ENCODE peak calls at places on chromosomes 11 and 22, in nine cellular contexts. R is iris pigment epithelial cell; Q is Karpas-422; X is NCI-H345; F is NCI-H748 treated with DMSO at 0.1 percent for 48 hours; H is activated CD4-positive, alpha-beta T cell treated with anti-CD3 and anti-CD28 coated beads, Interleukin-2, amount 50 U/mL, for 48 hours; J is GF-D8; M is NCI-H2227 treated with DMSO at 0.1 percent for 48 hours; W is ascending aorta. Z is an unnamed sample.

GRCh38 chr11:130527648-130528300 is 79.3 kb downstream of the ADAMTS15 start:
- DNase-seq in R (peak; percentile 36), Q (no peak), X (no peak), F (no peak), H (no peak), J (peak; percentile 79), M (no peak), W (no peak), Z (no peak)

GRCh38 chr11:86374586-86374985 is at the start of gene CCDC81:
- DNase-seq in R (peak; percentile 43), Q (no peak), X (no peak), F (peak; percentile 11), H (no peak), J (no peak), M (no peak), W (no peak), Z (no peak)

GRCh38 chr11:57972013-57972367 is 51.7 kb upstream of the OR9Q1 start:
- DNase-seq in R (no peak), Q (no peak), X (no peak), F (no peak), H (no peak), J (no peak), M (no peak), W (no peak), Z (no peak)

GRCh38 chr22:46068908-46069481 is 81.3 kb upstream of the PPARA start:
- DNase-seq in R (peak; percentile 47), Q (no peak), X (peak; percentile 23), F (peak; percentile 14), H (no peak), J (peak; percentile 54), M (no peak), W (peak; percentile 5), Z (peak; percentile 76)

GRCh38 chr11:82577246-82577645 is 156.4 kb downstream of the FAM181B start:
- DNase-seq in R (no peak), Q (no peak), X (no peak), F (no peak), H (no peak), J (no peak), M (no peak), W (no peak), Z (no peak)

GRCh38 chr11:117197516-117198456 is 1.4 kb upstream of the TAGLN start:
- DNase-seq in R (no peak), Q (peak; percentile 43), X (no peak), F (no peak), H (no peak), J (no peak), M (no peak), W (no peak), Z (no peak)

GRCh38 chr11:10181811-10182210 is 112.2 kb downstream of the SBF2 start:
- DNase-seq in R (peak; percentile 66), Q (peak; percentile 46), X (no peak), F (no peak), H (no peak), J (no peak), M (peak; percentile 13), W (no peak), Z (no peak)

GRCh38 chr11:6438979-6439571 is 1.7 kb downstream of the HPX start:
- DNase-seq in R (peak; percentile 63), Q (peak; percentile 78), X (peak; percentile 73), F (peak; percentile 13), H (peak; percentile 43), J (peak; percentile 9), M (no peak), W (no peak), Z (no peak)

GRCh38 chr22:41725510-41726110 is 26.3 kb downstream of the MEI1 start:
- DNase-seq in R (peak; percentile 11), Q (no peak), X (no peak), F (no peak), H (no peak), J (no peak), M (no peak), W (no peak), Z (no peak)

GRCh38 chr11:20444537-20444936 is 57.0 kb downstream of the PRMT3 start:
- DNase-seq in R (no peak), Q (no peak), X (peak; percentile 58), F (no peak), H (no peak), J (no peak), M (no peak), W (no peak), Z (no peak)

GRCh38 chr22:19879248-19879575 is 24.5 kb upstream of the GNB1L start:
- DNase-seq in R (no peak), Q (no peak), X (no peak), F (no peak), H (no peak), J (no peak), M (no peak), W (no peak), Z (peak; percentile 66)

GRCh38 chr11:57597461-57597892 is at the start of gene SERPING1:
- DNase-seq in R (peak; percentile 34), Q (no peak), X (no peak), F (no peak), H (no peak), J (no peak), M (no peak), W (peak; percentile 18), Z (no peak)

GRCh38 chr11:1075341-1075911 is 752 bp downstream of the MUC2 start:
- DNase-seq in R (no peak), Q (no peak), X (no peak), F (no peak), H (no peak), J (no peak), M (no peak), W (no peak), Z (peak; percentile 39)

GRCh38 chr22:45999379-45999971 is 22.5 kb upstream of the WNT7B start:
- DNase-seq in R (no peak), Q (no peak), X (peak; percentile 71), F (no peak), H (no peak), J (no peak), M (no peak), W (no peak), Z (no peak)

GRCh38 chr11:131063638-131064037 is 147.4 kb upstream of the SNX19 start:
- DNase-seq in R (no peak), Q (no peak), X (peak; percentile 1), F (no peak), H (no peak), J (no peak), M (peak; percentile 46), W (no peak), Z (no peak)

GRCh38 chr11:12128191-12128841 is 17.9 kb downstream of the MICAL2 start:
- DNase-seq in R (no peak), Q (no peak), X (no peak), F (no peak), H (no peak), J (no peak), M (no peak), W (no peak), Z (no peak)

GRCh38 chr11:67022341-67022933 is 497 bp upstream of the SYT12 start:
- DNase-seq in R (peak; percentile 51), Q (no peak), X (peak; percentile 79), F (no peak), H (no peak), J (no peak), M (no peak), W (no peak), Z (no peak)

GRCh38 chr11:2220173-2220771 is 48.7 kb upstream of the TH start:
- DNase-seq in R (no peak), Q (no peak), X (no peak), F (no peak), H (no peak), J (no peak), M (no peak), W (no peak), Z (no peak)

GRCh38 chr11:71451596-71452353 is 1.2 kb upstream of the NADSYN1 start:
- DNase-seq in R (no peak), Q (no peak), X (peak; percentile 35), F (peak; percentile 5), H (peak; percentile 6), J (peak; percentile 49), M (peak; percentile 19), W (no peak), Z (peak; percentile 76)

GRCh38 chr11:27718853-27719574 is 18.8 kb upstream of the BDNF start:
- DNase-seq in R (peak; percentile 69), Q (no peak), X (peak; percentile 22), F (no peak), H (no peak), J (no peak), M (peak; percentile 63), W (no peak), Z (no peak)

GRCh38 chr11:39365809-39366436 is 2093.5 kb downstream of the LRRC4C start:
- DNase-seq in R (peak; percentile 10), Q (no peak), X (peak; percentile 0), F (no peak), H (no peak), J (no peak), M (peak; percentile 84), W (no peak), Z (no peak)

GRCh38 chr11:34351051-34351450 is 6.8 kb downstream of the ABTB2 start:
- DNase-seq in R (no peak), Q (no peak), X (no peak), F (no peak), H (no peak), J (no peak), M (no peak), W (no peak), Z (no peak)

GRCh38 chr22:36486619-36487384 is 5.4 kb upstream of the TXN2 start:
- DNase-seq in R (peak; percentile 60), Q (peak; percentile 82), X (no peak), F (no peak), H (peak; percentile 59), J (no peak), M (no peak), W (no peak), Z (no peak)

GRCh38 chr11:7488681-7489080 is 3.4 kb downstream of the OLFML1 start:
- DNase-seq in R (no peak), Q (no peak), X (no peak), F (no peak), H (no peak), J (no peak), M (no peak), W (no peak), Z (no peak)

GRCh38 chr11:66007201-66007634 is 4.6 kb upstream of the CST6 start:
- DNase-seq in R (peak; percentile 39), Q (no peak), X (no peak), F (no peak), H (no peak), J (no peak), M (no peak), W (no peak), Z (no peak)

GRCh38 chr11:47867821-47868220 is 19.7 kb upstream of the NUP160 start:
- DNase-seq in R (no peak), Q (no peak), X (no peak), F (no peak), H (no peak), J (no peak), M (no peak), W (no peak), Z (no peak)

GRCh38 chr11:79440451-79441158 is at the start of gene TENM4:
- DNase-seq in R (peak; percentile 78), Q (peak; percentile 84), X (peak; percentile 82), F (peak; percentile 34), H (no peak), J (no peak), M (peak; percentile 83), W (peak; percentile 36), Z (no peak)

GRCh38 chr11:106389096-106389495 is 311.6 kb downstream of the AASDHPPT start:
- DNase-seq in R (peak; percentile 85), Q (no peak), X (no peak), F (no peak), H (no peak), J (no peak), M (no peak), W (no peak), Z (no peak)

GRCh38 chr22:30209642-30210041 is 36.9 kb downstream of the LIF start:
- DNase-seq in R (no peak), Q (no peak), X (no peak), F (no peak), H (no peak), J (no peak), M (no peak), W (no peak), Z (no peak)

GRCh38 chr22:27420817-27421361 is 380.7 kb downstream of the MN1 start:
- DNase-seq in R (peak; percentile 81), Q (no peak), X (no peak), F (no peak), H (no peak), J (no peak), M (no peak), W (peak; percentile 47), Z (peak; percentile 84)

GRCh38 chr11:17979770-17980371 is 33.0 kb downstream of the SERGEF start:
- DNase-seq in R (no peak), Q (peak; percentile 78), X (peak; percentile 63), F (peak; percentile 69), H (peak; percentile 24), J (no peak), M (peak; percentile 74), W (no peak), Z (no peak)